ENCODE peak calls at places on chromosomes 1 and 21, in six cellular contexts. C is HCT116, M is lung, O is fibroblast of villous mesenchyme, W is SJSA1, D is cardiac fibroblast. K is an unnamed sample.

GRCh38 chr1:30111431-30111830 is 612.0 kb downstream of the MATN1 start:
- DNase-seq in O (peak), D (peak), M (no peak), W (peak), C (peak), K (peak)

GRCh38 chr1:87723193-87723592 is 394.5 kb downstream of the LMO4 start:
- DNase-seq in C (no peak), O (no peak), D (no peak), M (no peak), W (no peak), K (no peak)

GRCh38 chr1:46244656-46245371 is 2.7 kb upstream of the RAD54L start:
- DNase-seq in M (no peak), W (no peak), D (peak), O (peak), C (no peak), K (no peak)

GRCh38 chr1:25204797-25205441 is 27.4 kb downstream of the SYF2 start:
- DNase-seq in D (peak), W (no peak), O (peak), C (peak), M (no peak), K (peak)

GRCh38 chr1:43232071-43232470 is 37.7 kb upstream of the TMEM125 start:
- DNase-seq in C (no peak), O (peak), D (peak), M (no peak), W (peak), K (peak)

GRCh38 chr1:81670286-81670685 is 130.4 kb upstream of the ADGRL2 start:
- DNase-seq in D (peak), W (peak), C (no peak), M (peak), O (peak), K (peak)

GRCh38 chr1:31830065-31830464 is 14.2 kb upstream of the SPOCD1 start:
- DNase-seq in C (no peak), W (no peak), D (no peak), M (no peak), O (no peak), K (no peak)

GRCh38 chr1:30588311-30589073 is 134.9 kb downstream of the MATN1 start:
- DNase-seq in O (no peak), W (peak), D (no peak), M (peak), C (no peak), K (no peak)

GRCh38 chr21:46081022-46081861 is 16.7 kb upstream of the COL6A2 start:
- DNase-seq in O (no peak), D (no peak), C (no peak), M (peak), W (peak), K (peak)

GRCh38 chr1:171814692-171815091 is 26.6 kb upstream of the DNM3 start:
- DNase-seq in D (peak), W (no peak), C (no peak), M (no peak), O (no peak), K (peak)

GRCh38 chr1:43415901-43416300 is 26.2 kb downstream of the SZT2 start:
- DNase-seq in W (no peak), D (no peak), C (no peak), M (no peak), O (no peak), K (no peak)

GRCh38 chr1:23393706-23394105 is 24.1 kb upstream of the ZNF436 start:
- DNase-seq in M (peak), O (peak), D (peak), C (no peak), W (peak), K (peak)

GRCh38 chr1:186828612-186829542 is at the start of gene PLA2G4A:
- DNase-seq in W (no peak), D (peak), C (peak), M (peak), O (peak), K (peak)

GRCh38 chr1:69673301-69673700 is 105.6 kb downstream of the LRRC7 start:
- DNase-seq in M (no peak), W (no peak), C (no peak), O (no peak), D (no peak), K (no peak)

GRCh38 chr1:212482352-212483153 is 49.8 kb downstream of the NENF start:
- DNase-seq in C (no peak), D (peak), M (no peak), W (peak), O (no peak), K (peak)

GRCh38 chr1:51610637-51611036 is 6.3 kb upstream of the OSBPL9 start:
- DNase-seq in W (no peak), O (no peak), C (no peak), M (no peak), D (no peak), K (no peak)

GRCh38 chr1:222792744-222793143 is 22.1 kb upstream of the DISP1 start:
- DNase-seq in O (peak), D (peak), W (no peak), C (no peak), M (no peak), K (no peak)

GRCh38 chr1:202130275-202130646 is 7.5 kb downstream of the GPR37L1 start:
- DNase-seq in O (no peak), M (no peak), D (no peak), C (no peak), W (no peak), K (no peak)

GRCh38 chr21:45430521-45431501 is 25.8 kb downstream of the COL18A1 start:
- DNase-seq in M (no peak), D (no peak), W (no peak), O (peak), C (no peak), K (no peak)

GRCh38 chr1:37673920-37674319 is 18.4 kb upstream of the CDCA8 start:
- DNase-seq in C (no peak), O (no peak), W (no peak), D (no peak), M (no peak), K (no peak)

GRCh38 chr1:202016022-202016624 is 5.7 kb downstream of the ELF3 start:
- DNase-seq in W (no peak), O (peak), M (no peak), C (no peak), D (no peak), K (no peak)

GRCh38 chr1:34057751-34058150 is 107.3 kb downstream of the CSMD2 start:
- DNase-seq in O (no peak), W (no peak), D (no peak), M (no peak), C (no peak), K (no peak)

GRCh38 chr21:17352937-17353655 is 159.7 kb upstream of the CXADR start:
- DNase-seq in O (no peak), D (no peak), W (no peak), C (no peak), M (no peak), K (no peak)

GRCh38 chr1:210293191-210293607 is 35.5 kb upstream of the HHAT start:
- DNase-seq in D (peak), O (peak), M (peak), W (no peak), C (no peak), K (peak)

GRCh38 chr1:248243204-248243603 is 12.0 kb downstream of the OR2M4 start:
- DNase-seq in O (peak), D (peak), M (no peak), C (no peak), W (no peak), K (peak)

DNA sequence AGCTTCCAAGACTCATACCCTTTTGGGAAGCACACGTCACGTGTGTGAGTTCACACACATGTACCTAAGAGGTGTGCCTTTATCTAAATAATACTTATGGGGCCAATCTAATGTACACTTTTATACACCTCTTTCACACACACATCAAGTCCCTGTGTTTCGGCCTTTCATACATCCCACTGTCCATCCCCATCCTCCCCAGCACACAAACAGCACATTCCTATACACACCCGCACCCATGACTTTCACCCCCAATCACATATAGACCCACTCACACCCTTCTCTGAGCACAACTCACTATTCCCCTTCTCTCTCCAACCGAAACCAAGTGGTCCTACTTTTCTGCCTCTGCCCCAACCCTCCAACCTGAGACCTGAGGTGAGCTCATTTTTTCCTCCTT is 3.5 kb downstream of the MEX3A start:
- DNase-seq in O (no peak), W (no peak), M (no peak), D (no peak), C (no peak), K (no peak)
- H3K4me3 ChIP-seq in O (no peak), W (no peak), M (no peak), D (no peak), C (no peak), K (no peak)

DNA sequence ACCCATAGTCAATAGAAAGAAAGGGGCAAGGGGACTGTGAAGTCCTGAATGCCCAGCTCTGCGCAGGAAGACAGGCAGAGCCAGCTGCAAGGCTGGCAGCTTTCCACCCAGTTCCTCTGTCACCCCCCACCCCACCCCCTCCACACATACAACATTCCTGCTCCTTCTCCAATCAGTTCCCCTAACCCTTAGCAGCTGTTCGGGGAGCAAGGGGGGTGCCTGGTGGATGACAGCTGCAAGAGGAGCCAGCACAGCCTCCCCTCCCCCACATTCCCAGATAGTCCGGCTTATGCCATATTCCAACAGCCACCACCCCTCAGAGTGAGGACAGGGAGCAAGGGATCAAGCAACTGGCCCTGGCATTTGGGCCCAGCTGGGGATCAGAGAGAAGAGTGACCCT is 9.7 kb downstream of the ARHGEF2 start:
- DNase-seq in D (no peak), W (no peak), M (no peak), C (no peak), O (peak), K (no peak)
- H3K4me3 ChIP-seq in D (no peak), W (no peak), M (no peak), C (no peak), O (no peak), K (no peak)

GRCh38 chr1:169795687-169796086 is 980 bp upstream of the METTL18 start:
- DNase-seq in W (no peak), C (no peak), D (peak), O (no peak), M (no peak), K (no peak)

GRCh38 chr1:169796411-169796810 is 1.7 kb upstream of the METTL18 start:
- DNase-seq in D (no peak), M (no peak), C (no peak), W (no peak), O (no peak), K (no peak)

GRCh38 chr1:169797281-169797680 is 2.6 kb upstream of the METTL18 start:
- DNase-seq in D (no peak), O (no peak), C (no peak), W (no peak), M (no peak), K (no peak)

GRCh38 chr1:169794530-169795416 is at the start of gene METTL18:
- DNase-seq in C (peak), W (peak), D (peak), O (peak), M (peak), K (peak)

GRCh38 chr1:169793730-169794129 is 977 bp downstream of the METTL18 start:
- DNase-seq in M (no peak), C (no peak), D (no peak), W (no peak), O (no peak), K (no peak)
- H3K4me3 ChIP-seq in M (no peak), C (peak), D (peak), W (peak), O (peak), K (peak)

GRCh38 chr1:27626031-27626935 is 8.7 kb downstream of the FGR start:
- DNase-seq in M (peak), C (no peak), D (no peak), W (no peak), O (no peak), K (no peak)
- H3K4me3 ChIP-seq in M (no peak), C (no peak), D (no peak), W (no peak), O (no peak), K (no peak)

K was measured in MG63.